ENCODE peak calls at places on chromosomes 13 and 19, in eight cellular contexts. J is activated CD4-positive, alpha-beta T cell treated with anti-CD3 and anti-CD28 coated beads, Interleukin-2, amount 10 ng/mL, durations not matched to agents 7 days and 5 days; H is NCI-H1694; K is stimulated activated CD4-positive, alpha-beta T cell treated with anti-CD3 and anti-CD28 coated beads, Interleukin-2, amount 100 ng/mL, for 48 hours; X is adrenal gland; C is effector memory CD4-positive, alpha-beta T cell; L is activated CD4-positive, CD25-positive, alpha-beta regulatory T cell treated with anti-CD3 and anti-CD28 coated beads, Interleukin-2, amount 50 U/mL, for 16 hours; I is DMS153. U is an unnamed sample.
A peak's percentile ranks its signal among the peaks of the same experiment; 100 is the strongest.

GRCh38 chr19:11549386-11549953 is 9.6 kb downstream of the ELOF1 start:
- DNase-seq in J (no peak), H (no peak), K (no peak), X (no peak), C (no peak), L (no peak), I (no peak), U (no peak)

GRCh38 chr19:17579523-17580244 is 24.2 kb downstream of the COLGALT1 start:
- DNase-seq in J (peak; percentile 18), H (no peak), K (peak; percentile 24), X (peak; percentile 47), C (no peak), L (no peak), I (peak; percentile 33), U (peak; percentile 23)

GRCh38 chr19:2546128-2547032 is 70.5 kb downstream of the GADD45B start:
- DNase-seq in J (no peak), H (no peak), K (no peak), X (peak; percentile 97), C (no peak), L (no peak), I (no peak), U (no peak)

GRCh38 chr19:53906211-53907192 is 2.6 kb upstream of the CACNG7 start:
- DNase-seq in J (peak; percentile 62), H (no peak), K (peak; percentile 75), X (peak; percentile 32), C (peak; percentile 31), L (peak; percentile 34), I (no peak), U (no peak)

GRCh38 chr19:23823952-23824389 is 65.3 kb upstream of the ZNF681 start:
- DNase-seq in J (peak; percentile 16), H (no peak), K (no peak), X (peak; percentile 21), C (no peak), L (no peak), I (peak; percentile 82), U (peak; percentile 61)

GRCh38 chr19:53158119-53158656 is 665 bp downstream of the ZNF347 start:
- DNase-seq in J (peak; percentile 40), H (no peak), K (peak; percentile 13), X (peak; percentile 67), C (no peak), L (no peak), I (no peak), U (no peak)

GRCh38 chr13:30353060-30353459 is 45.7 kb upstream of the KATNAL1 start:
- DNase-seq in J (no peak), H (no peak), K (no peak), X (no peak), C (no peak), L (no peak), I (no peak), U (no peak)

GRCh38 chr19:23071087-23071511 is 45.7 kb upstream of the ZNF730 start:
- DNase-seq in J (no peak), H (no peak), K (no peak), X (no peak), C (no peak), L (no peak), I (no peak), U (peak; percentile 35)

GRCh38 chr13:65453982-65454381 is 1776.2 kb downstream of the PCDH9 start:
- DNase-seq in J (no peak), H (no peak), K (no peak), X (no peak), C (no peak), L (no peak), I (no peak), U (no peak)